ENCODE peak calls at places on chromosomes 6 and 20, in seven cellular contexts. Y is RWPE2, Q is brain microvascular endothelial cell, N is right cardiac atrium, O is left ventricle myocardium inferior, P is neuronal stem cell, G is fibroblast of lung. C is an unnamed sample.

GRCh38 chr20:33789109-33789857 is 21.9 kb upstream of the CHMP4B start:
- DNase-seq in Y (peak; percentile 100), Q (peak; percentile 87), N (no peak), O (no peak), P (no peak), G (peak; percentile 98), C (peak; percentile 20)

GRCh38 chr6:107991061-107991460 is 33.1 kb upstream of the SEC63 start:
- DNase-seq in Y (no peak), Q (no peak), N (no peak), O (no peak), P (no peak), G (no peak), C (no peak)

GRCh38 chr6:95243091-95243490 is 334.2 kb upstream of the MANEA start:
- DNase-seq in Y (no peak), Q (no peak), N (no peak), O (no peak), P (no peak), G (no peak), C (no peak)

GRCh38 chr6:43491750-43492661 is 14.6 kb downstream of the TJAP1 start:
- DNase-seq in Y (peak; percentile 90), Q (peak; percentile 59), N (peak; percentile 94), O (peak; percentile 88), P (no peak), G (peak; percentile 80), C (peak; percentile 67)

GRCh38 chr6:39962831-39963230 is 28.6 kb upstream of the MOCS1 start:
- DNase-seq in Y (no peak), Q (peak; percentile 38), N (no peak), O (no peak), P (no peak), G (no peak), C (no peak)

GRCh38 chr6:37168809-37169457 is 1.0 kb upstream of the PIM1 start:
- DNase-seq in Y (no peak), Q (no peak), N (no peak), O (no peak), P (no peak), G (no peak), C (peak; percentile 45)

GRCh38 chr6:56833873-56834272 is 121.0 kb upstream of the BEND6 start:
- DNase-seq in Y (no peak), Q (no peak), N (no peak), O (no peak), P (no peak), G (no peak), C (no peak)

GRCh38 chr20:24235224-24235735 is 234.1 kb upstream of the SYNDIG1 start:
- DNase-seq in Y (no peak), Q (no peak), N (no peak), O (no peak), P (no peak), G (peak; percentile 2), C (no peak)

GRCh38 chr6:17442196-17442595 is 48.8 kb downstream of the CAP2 start:
- DNase-seq in Y (no peak), Q (no peak), N (no peak), O (no peak), P (no peak), G (no peak), C (no peak)

GRCh38 chr20:18719426-18719825 is 94.2 kb upstream of the SCP2D1 start:
- DNase-seq in Y (no peak), Q (peak; percentile 53), N (no peak), O (no peak), P (no peak), G (peak; percentile 75), C (no peak)

GRCh38 chr6:27630727-27631613 is 158.1 kb upstream of the ZNF184 start:
- DNase-seq in Y (peak; percentile 81), Q (peak; percentile 82), N (no peak), O (no peak), P (peak; percentile 74), G (peak; percentile 68), C (no peak)

GRCh38 chr6:50185006-50185405 is 135.3 kb upstream of the DEFB112 start:
- DNase-seq in Y (no peak), Q (no peak), N (no peak), O (no peak), P (peak; percentile 31), G (no peak), C (no peak)

GRCh38 chr6:33431880-33432541 is 12.1 kb downstream of the SYNGAP1 start:
- DNase-seq in Y (no peak), Q (no peak), N (no peak), O (no peak), P (no peak), G (no peak), C (no peak)

GRCh38 chr6:147322299-147323162 is 118.3 kb downstream of the STXBP5 start:
- DNase-seq in Y (no peak), Q (no peak), N (no peak), O (no peak), P (no peak), G (no peak), C (no peak)
- H3K27me3 ChIP-seq in Y (no peaks in the 10 kb centered on the region), Q (no peaks in the 10 kb centered on the region), N (no peaks in the 10 kb centered on the region), O (no peaks in the 10 kb centered on the region), P (no peaks in the 10 kb centered on the region), G (no peaks in the 10 kb centered on the region), C (no peaks in the 10 kb centered on the region)

GRCh38 chr6:22828179-22829062 is 259.1 kb downstream of the HDGFL1 start:
- DNase-seq in Y (no peak), Q (peak; percentile 97), N (no peak), O (no peak), P (peak; percentile 36), G (peak; percentile 99), C (peak; percentile 10)
- H3K4me3 ChIP-seq in Y (no peak overlapping the region), Q (peak overlapping the region; percentile 6), N (no peak overlapping the region), O (peak overlapping the region; percentile 35), P (no peak overlapping the region), G (no peak overlapping the region), C (peak overlapping the region; percentile 58)

GRCh38 chr6:151375833-151376232 is 15.5 kb downstream of the ZBTB2 start:
- DNase-seq in Y (no peak), Q (no peak), N (no peak), O (no peak), P (no peak), G (no peak), C (no peak)
- H3K27ac ChIP-seq in Y (peak overlapping the region; percentile 36), Q (peak overlapping the region; percentile 76), N (no peak overlapping the region), O (no peak overlapping the region), P (no peak overlapping the region), G (no peak overlapping the region), C (no peak overlapping the region)

DNA sequence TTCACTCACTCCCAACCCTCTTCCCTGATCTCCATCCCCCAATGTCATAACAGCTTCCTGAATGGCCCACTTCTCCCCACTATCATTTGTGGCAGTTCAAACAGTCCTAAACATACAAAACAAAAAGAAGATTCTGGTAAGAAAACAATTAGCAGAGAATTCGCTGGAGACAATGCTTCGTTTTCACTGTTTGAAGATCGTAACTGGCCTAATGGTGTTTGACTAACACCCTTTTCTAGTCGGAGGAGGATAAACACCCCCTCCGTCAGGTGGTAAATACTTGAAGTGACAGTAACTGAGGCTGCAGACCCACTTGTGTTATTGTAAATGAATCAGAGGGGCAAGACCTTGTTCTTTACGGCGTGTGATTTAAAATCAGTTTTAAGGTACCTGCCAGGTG is 3.8 kb downstream of the EYA2 start:
- DNase-seq in Y (no peak), Q (no peak), N (no peak), O (no peak), P (no peak), G (no peak), C (no peak)
- H3K27me3 ChIP-seq in Y (peaks cover 37% of the 10 kb centered on the region), Q (peaks cover 59% of the 10 kb centered on the region), N (no peaks in the 10 kb centered on the region), O (peaks cover 100% of the 10 kb centered on the region), P (peaks cover 88% of the 10 kb centered on the region), G (peaks cover 6% of the 10 kb centered on the region), C (no peaks in the 10 kb centered on the region)

GRCh38 chr6:83429269-83429668 is 1.6 kb downstream of the ME1 start:
- DNase-seq in Y (no peak), Q (no peak), N (no peak), O (no peak), P (no peak), G (no peak), C (no peak)
- H3K4me3 ChIP-seq in Y (no peak overlapping the region), Q (no peak overlapping the region), N (peak overlapping the region; percentile 82), O (peak overlapping the region; percentile 76), P (no peak overlapping the region), G (peak overlapping the region; percentile 45), C (peak overlapping the region; percentile 77)

GRCh38 chr6:2028457-2029038 is 216.9 kb downstream of the GMDS start:
- DNase-seq in Y (no peak), Q (no peak), N (no peak), O (no peak), P (no peak), G (no peak), C (no peak)

GRCh38 chr6:2029130-2029794 is 216.1 kb downstream of the GMDS start:
- DNase-seq in Y (no peak), Q (no peak), N (no peak), O (no peak), P (no peak), G (no peak), C (no peak)

GRCh38 chr6:2030682-2031244 is 214.6 kb downstream of the GMDS start:
- DNase-seq in Y (no peak), Q (no peak), N (no peak), O (no peak), P (no peak), G (no peak), C (no peak)

GRCh38 chr6:2033544-2033943 is 211.9 kb downstream of the GMDS start:
- DNase-seq in Y (no peak), Q (no peak), N (no peak), O (no peak), P (no peak), G (no peak), C (no peak)

DNA sequence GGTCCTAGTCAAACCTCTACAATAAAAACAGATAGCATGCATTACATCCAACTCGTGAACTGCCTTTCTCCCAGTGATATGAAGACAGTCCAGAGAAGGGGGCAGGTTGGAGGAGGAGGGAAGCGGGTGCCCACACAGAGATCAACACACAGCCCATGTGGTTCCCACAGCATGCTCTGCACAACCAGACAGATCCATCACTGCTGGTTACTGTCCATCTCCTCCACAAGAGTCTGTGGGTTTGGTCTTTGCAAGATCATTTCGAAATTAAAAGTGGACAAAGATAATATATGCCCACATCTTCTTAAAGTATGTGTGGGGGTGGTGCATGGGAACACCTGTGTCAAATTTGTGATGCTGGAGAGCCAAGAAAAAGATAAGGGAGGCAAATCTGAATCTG is 215.5 kb downstream of the GMDS start:
- DNase-seq in Y (no peak), Q (no peak), N (no peak), O (no peak), P (no peak), G (no peak), C (no peak)
- H3K27ac ChIP-seq in Y (no peak overlapping the region), Q (no peak overlapping the region), N (no peak overlapping the region), O (no peak overlapping the region), P (no peak overlapping the region), G (no peak overlapping the region), C (no peak overlapping the region)

DNA sequence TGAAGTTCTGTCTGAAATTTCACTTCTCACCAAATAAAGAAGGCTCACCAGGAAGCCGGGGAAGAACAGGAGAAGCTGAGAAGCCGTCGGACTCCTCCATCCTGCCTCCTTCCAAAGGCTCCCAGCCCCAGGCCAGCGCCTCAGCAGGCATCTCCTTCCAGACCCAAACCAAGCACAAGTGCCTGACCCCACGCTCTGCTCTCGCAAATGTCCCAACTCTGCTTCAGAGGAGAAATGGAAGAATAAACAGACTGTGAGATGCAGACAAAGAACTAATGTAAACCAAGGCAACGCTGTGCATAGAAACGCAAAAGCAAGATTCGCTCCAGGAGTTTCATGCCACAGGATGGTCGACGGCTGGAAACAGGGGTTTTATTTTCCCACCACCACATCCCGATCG is 100.3 kb upstream of the EXOC2 start:
- DNase-seq in Y (no peak), Q (no peak), N (no peak), O (no peak), P (no peak), G (no peak), C (no peak)
- H3K27me3 ChIP-seq in Y (peaks cover 17% of the 10 kb centered on the region), Q (peaks cover 24% of the 10 kb centered on the region), N (no peaks in the 10 kb centered on the region), O (peaks cover 91% of the 10 kb centered on the region), P (peaks cover 11% of the 10 kb centered on the region), G (no peaks in the 10 kb centered on the region), C (no peaks in the 10 kb centered on the region)

C was measured in thoracic aorta.